ENCODE peak calls at places on chromosomes 5 and 9, in seven cellular contexts. H, Q, E, P, W, J and N are unnamed samples.
A peak's percentile ranks its signal among the peaks of the same experiment; 100 is the strongest.

GRCh38 chr5:141084487-141084989 is 9.9 kb upstream of the PCDHB2 start:
- DNase-seq in H (peak; percentile 44), Q (no peak), E (peak; percentile 59), P (peak; percentile 74), W (peak; percentile 67), J (peak; percentile 43), N (peak; percentile 6)

GRCh38 chr5:139908749-139909148 is 113.1 kb downstream of the PSD2 start:
- DNase-seq in H (no peak), Q (no peak), E (no peak), P (peak; percentile 32), W (no peak), J (no peak), N (no peak)

GRCh38 chr9:115189686-115190085 is 71.7 kb upstream of the TNC start:
- DNase-seq in H (no peak), Q (no peak), E (no peak), P (no peak), W (no peak), J (no peak), N (no peak)

GRCh38 chr5:132425009-132425937 is 55.8 kb downstream of the SLC22A5 start:
- DNase-seq in H (no peak), Q (no peak), E (peak; percentile 73), P (no peak), W (no peak), J (no peak), N (no peak)

GRCh38 chr5:56342612-56343011 is 109.5 kb upstream of the ANKRD55 start:
- DNase-seq in H (no peak), Q (no peak), E (no peak), P (no peak), W (no peak), J (no peak), N (no peak)

GRCh38 chr5:53406630-53407316 is 73.7 kb upstream of the FST start:
- DNase-seq in H (no peak), Q (no peak), E (peak; percentile 58), P (no peak), W (no peak), J (no peak), N (no peak)

GRCh38 chr9:72457366-72457765 is 64.0 kb upstream of the TMC1 start:
- DNase-seq in H (no peak), Q (no peak), E (no peak), P (no peak), W (no peak), J (no peak), N (no peak)

GRCh38 chr5:77957-78804 is 13.8 kb upstream of the PLEKHG4B start:
- DNase-seq in H (peak; percentile 44), Q (peak; percentile 46), E (peak; percentile 49), P (no peak), W (peak; percentile 75), J (peak; percentile 83), N (no peak)

GRCh38 chr9:101463397-101463796 is 27.8 kb upstream of the ALDOB start:
- DNase-seq in H (no peak), Q (no peak), E (no peak), P (no peak), W (no peak), J (no peak), N (no peak)

GRCh38 chr5:116566251-116566650 is 8.4 kb downstream of the SEMA6A start:
- DNase-seq in H (no peak), Q (no peak), E (no peak), P (no peak), W (no peak), J (no peak), N (no peak)

GRCh38 chr5:159917919-159918487 is 1.7 kb downstream of the ADRA1B start:
- DNase-seq in H (no peak), Q (no peak), E (no peak), P (no peak), W (no peak), J (no peak), N (no peak)
- H3K27ac ChIP-seq in H (no peak overlapping the region), Q (no peak overlapping the region), E (no peak overlapping the region), P (peak overlapping the region; percentile 76), W (no peak overlapping the region), J (no peak overlapping the region), N (no peak overlapping the region)

GRCh38 chr5:62139741-62140140 is 166.3 kb upstream of the KIF2A start:
- DNase-seq in H (no peak), Q (no peak), E (no peak), P (no peak), W (no peak), J (no peak), N (no peak)

GRCh38 chr5:62142351-62142750 is 163.7 kb upstream of the KIF2A start:
- DNase-seq in H (no peak), Q (no peak), E (no peak), P (no peak), W (no peak), J (no peak), N (no peak)

GRCh38 chr5:62144395-62145022 is 161.5 kb upstream of the KIF2A start:
- DNase-seq in H (peak; percentile 68), Q (no peak), E (no peak), P (no peak), W (no peak), J (no peak), N (no peak)

GRCh38 chr5:62138607-62139006 is 167.4 kb upstream of the KIF2A start:
- DNase-seq in H (no peak), Q (no peak), E (no peak), P (no peak), W (peak; percentile 71), J (no peak), N (no peak)

GRCh38 chr5:62143268-62144229 is 162.5 kb upstream of the KIF2A start:
- DNase-seq in H (no peak), Q (no peak), E (peak; percentile 31), P (no peak), W (peak; percentile 49), J (no peak), N (no peak)
- H3K27ac ChIP-seq in H (no peak overlapping the region), Q (no peak overlapping the region), E (no peak overlapping the region), P (peak overlapping the region; percentile 2), W (no peak overlapping the region), J (no peak overlapping the region), N (no peak overlapping the region)

DNA sequence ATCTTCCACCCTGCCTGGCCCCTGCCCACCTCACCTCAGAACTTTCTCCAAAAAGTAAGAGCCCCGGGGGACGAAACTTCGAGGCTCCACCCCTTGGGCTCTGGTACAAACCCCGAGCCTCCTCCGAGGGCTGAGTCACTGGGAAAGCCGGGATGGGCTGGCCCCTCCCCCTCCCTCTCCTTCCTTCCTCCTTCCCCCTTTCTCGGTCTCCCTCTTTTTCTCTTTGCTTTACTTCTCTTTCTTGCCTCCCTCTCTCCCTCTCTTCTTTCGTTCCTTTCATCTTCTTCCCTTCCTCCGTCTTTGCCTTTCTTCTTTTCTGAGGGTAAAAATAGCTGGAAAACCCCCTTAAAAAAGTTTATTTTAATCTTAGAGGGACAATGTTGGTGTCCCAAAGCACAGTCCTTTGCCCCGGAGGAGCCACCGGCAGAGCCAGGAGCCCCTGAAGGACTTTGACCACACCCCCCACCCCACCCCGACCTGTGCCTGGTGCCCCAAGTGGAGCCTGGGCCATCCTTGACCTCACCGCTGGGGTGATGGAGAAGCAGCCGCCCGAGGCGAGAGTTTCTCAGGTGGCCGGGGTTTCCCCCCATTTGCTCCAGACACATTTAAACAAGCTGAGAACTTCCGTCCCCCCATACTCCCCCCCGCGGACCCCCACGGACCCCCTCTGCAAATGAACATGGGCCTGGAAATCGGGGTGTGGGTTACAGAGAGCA is 5.7 kb upstream of the NOTCH1 start:
- DNase-seq in H (peak; percentile 53), Q (peak; percentile 78), E (peak; percentile 99), P (peak; percentile 94), W (peak; percentile 70), J (peak; percentile 52), N (no peak)
- H3K27ac ChIP-seq in H (no peak overlapping the region), Q (peak overlapping the region; percentile 72), E (peak overlapping the region; percentile 100), P (peak overlapping the region; percentile 98), W (no peak overlapping the region), J (peak overlapping the region; percentile 88), N (peak overlapping the region; percentile 38)

DNA sequence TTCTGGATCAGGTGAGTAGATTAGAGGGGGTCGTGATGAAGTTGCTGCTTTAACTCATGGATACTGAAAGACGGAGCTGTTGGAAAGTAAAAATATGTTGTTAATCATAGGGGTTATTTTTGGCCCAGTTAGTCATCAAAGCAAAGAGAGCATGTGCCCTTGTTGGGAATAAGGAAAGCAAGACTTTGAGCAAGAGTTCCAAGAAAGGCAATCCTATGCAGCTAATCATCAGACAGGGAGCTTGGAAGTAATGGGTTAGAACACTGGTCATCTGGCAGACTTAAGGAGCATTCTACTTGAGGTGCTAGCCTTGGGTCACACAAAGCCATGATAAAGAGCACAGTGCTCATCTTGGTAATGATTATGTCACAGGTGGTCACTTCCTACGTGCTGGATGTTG is 18.3 kb downstream of the ASPN start:
- DNase-seq in H (no peak), Q (no peak), E (peak; percentile 65), P (no peak), W (no peak), J (no peak), N (no peak)
- H3K27ac ChIP-seq in H (no peak overlapping the region), Q (peak overlapping the region; percentile 6), E (no peak overlapping the region), P (peak overlapping the region; percentile 85), W (no peak overlapping the region), J (no peak overlapping the region), N (no peak overlapping the region)

GRCh38 chr9:137456864-137457405 is 2.2 kb downstream of the NSMF start:
- DNase-seq in H (no peak), Q (no peak), E (no peak), P (peak; percentile 70), W (no peak), J (no peak), N (no peak)

GRCh38 chr9:137456061-137456863 is 2.9 kb downstream of the NSMF start:
- DNase-seq in H (no peak), Q (no peak), E (no peak), P (peak; percentile 63), W (no peak), J (no peak), N (no peak)

GRCh38 chr9:137458194-137459146 is 664 bp downstream of the NSMF start:
- DNase-seq in H (no peak), Q (no peak), E (peak; percentile 32), P (peak; percentile 80), W (peak; percentile 42), J (no peak), N (peak; percentile 45)

GRCh38 chr9:137459147-137459600 is at the start of gene NSMF:
- DNase-seq in H (peak; percentile 92), Q (peak; percentile 96), E (peak; percentile 100), P (peak; percentile 96), W (peak; percentile 98), J (peak; percentile 91), N (peak; percentile 80)

GRCh38 chr9:137457406-137458193 is 1.5 kb downstream of the NSMF start:
- DNase-seq in H (no peak), Q (no peak), E (no peak), P (peak; percentile 73), W (no peak), J (no peak), N (no peak)
- H3K27ac ChIP-seq in H (no peak overlapping the region), Q (peak overlapping the region; percentile 65), E (peak overlapping the region; percentile 74), P (peak overlapping the region; percentile 85), W (no peak overlapping the region), J (no peak overlapping the region), N (peak overlapping the region; percentile 63)